ENCODE peak calls at places on chromosome 21, in five cellular contexts. D is GM12878, Q is HepG2, T is K562, G is upper lobe of left lung. S is an unnamed sample.

GRCh38 chr21:28657576-28657975 is 335.1 kb downstream of the LTN1 start:
- ATAC-seq in G (no peak), Q (no peak), T (no peak), D (no peak), S (no peak)

GRCh38 chr21:44092201-44092600 is 15.0 kb upstream of the PWP2 start:
- ATAC-seq in T (no peak), Q (no peak), G (no peak), D (no peak), S (no peak)

GRCh38 chr21:39082656-39083376 is 100.4 kb downstream of the PSMG1 start:
- ATAC-seq in D (no peak), G (peak), Q (peak), T (no peak), S (no peak)

GRCh38 chr21:31283025-31283424 is 61.0 kb downstream of the TIAM1 start:
- ATAC-seq in D (no peak), T (no peak), G (no peak), Q (no peak), S (no peak)

GRCh38 chr21:36125513-36126121 is 9.3 kb upstream of the CBR3 start:
- ATAC-seq in D (peak), Q (peak), G (peak), T (peak), S (no peak)

GRCh38 chr21:39072468-39072867 is 110.8 kb downstream of the PSMG1 start:
- ATAC-seq in Q (no peak), T (no peak), G (peak), D (no peak), S (no peak)

GRCh38 chr21:33685613-33686197 is 43.4 kb downstream of the ITSN1 start:
- ATAC-seq in D (peak), Q (peak), G (no peak), T (no peak), S (no peak)

GRCh38 chr21:18403685-18404084 is at the start of gene TMPRSS15:
- ATAC-seq in T (no peak), G (no peak), D (no peak), Q (no peak), S (no peak)

GRCh38 chr21:39537571-39537970 is 75.2 kb upstream of the B3GALT5 start:
- ATAC-seq in G (no peak), Q (no peak), D (no peak), T (no peak), S (no peak)

GRCh38 chr21:16535100-16535418 is 805.3 kb downstream of the USP25 start:
- ATAC-seq in G (no peak), Q (no peak), D (peak), T (no peak), S (peak)

GRCh38 chr21:43211085-43212071 is 42.6 kb downstream of the CRYAA start:
- ATAC-seq in T (peak), Q (peak), D (peak), G (peak), S (no peak)

GRCh38 chr21:42525228-42525604 is 11.6 kb downstream of the SLC37A1 start:
- ATAC-seq in G (no peak), T (no peak), D (peak), Q (no peak), S (peak)

GRCh38 chr21:36255650-36256047 is 64.3 kb upstream of the MORC3 start:
- ATAC-seq in D (peak), Q (no peak), T (no peak), G (no peak), S (no peak)

GRCh38 chr21:39000496-39000895 is 182.8 kb downstream of the PSMG1 start:
- ATAC-seq in G (no peak), Q (no peak), D (no peak), T (no peak), S (peak)

GRCh38 chr21:29347274-29347681 is 48.6 kb downstream of the BACH1 start:
- ATAC-seq in D (no peak), G (no peak), Q (peak), T (peak), S (no peak)

GRCh38 chr21:15775981-15776380 is 46.2 kb downstream of the USP25 start:
- ATAC-seq in T (no peak), G (no peak), Q (no peak), D (no peak), S (no peak)

GRCh38 chr21:29372063-29372802 is 73.5 kb downstream of the BACH1 start:
- ATAC-seq in G (peak), T (peak), Q (peak), D (peak), S (peak)

GRCh38 chr21:35616090-35616489 is 444.2 kb downstream of the SETD4 start:
- ATAC-seq in Q (no peak), T (no peak), D (no peak), G (no peak), S (no peak)

GRCh38 chr21:26849428-26850115 is 4.4 kb upstream of the ADAMTS1 start:
- ATAC-seq in G (no peak), D (no peak), Q (no peak), T (peak), S (no peak)

GRCh38 chr21:40795313-40795712 is 51.6 kb downstream of the DSCAM start:
- ATAC-seq in Q (peak), D (no peak), T (no peak), G (no peak), S (no peak)
- TF ChIP-seq POLR2AphosphoS5 in Q (no peak), D (no peak), T (no peak), G (no peak), S (no peak)

GRCh38 chr21:23292292-23292691 is 2294.1 kb downstream of the NCAM2 start:
- ATAC-seq in T (no peak), G (no peak), Q (no peak), D (no peak), S (no peak)
- TF ChIP-seq CTCF in T (no peak), G (no peak), Q (no peak), D (no peak), S (no peak)

DNA sequence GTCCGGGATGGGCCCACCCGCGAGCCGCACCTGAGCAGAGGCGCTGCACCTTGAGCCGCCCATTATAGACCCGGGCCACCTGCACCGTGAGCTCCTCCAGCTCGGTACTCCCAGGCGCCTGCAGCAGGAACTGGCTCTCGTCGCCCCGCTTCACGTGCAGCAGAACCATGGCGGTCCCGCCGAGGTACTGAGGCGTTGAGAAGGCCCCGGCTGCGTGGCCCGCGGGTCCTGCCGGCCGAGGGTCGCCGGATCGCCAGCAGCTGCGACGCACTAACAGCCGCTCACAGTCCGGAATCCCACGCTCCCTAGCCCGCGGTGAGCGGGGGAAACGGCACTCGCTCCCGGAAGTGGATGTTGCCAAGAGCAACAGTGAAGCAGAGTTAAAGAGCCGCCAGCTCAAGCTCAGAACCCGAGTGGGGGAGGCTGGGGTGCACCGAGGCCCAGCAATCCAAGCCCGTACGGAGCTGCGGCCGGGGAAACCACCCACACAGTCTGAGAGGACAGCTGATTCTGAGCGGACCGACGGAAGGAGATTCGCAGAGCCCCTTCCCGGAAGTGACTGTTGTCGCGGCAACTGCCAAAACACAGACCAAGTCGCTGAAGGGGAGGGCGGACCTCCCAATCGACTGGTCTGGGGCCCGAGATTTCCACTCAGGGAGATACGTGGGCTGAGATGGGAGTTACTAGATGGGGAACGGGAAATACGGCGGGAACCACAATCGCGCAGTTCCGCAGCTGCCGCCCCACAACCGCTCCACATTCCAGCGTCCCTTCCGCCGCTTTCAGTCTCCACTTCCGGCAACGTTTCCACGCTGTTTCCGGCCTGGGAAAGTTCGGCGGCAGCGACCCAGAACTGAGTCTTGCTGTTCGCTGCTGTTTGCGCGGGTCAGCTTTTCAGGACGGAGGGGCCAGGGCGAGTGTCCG is at the start of gene CFAP298:
- ATAC-seq in T (peak), Q (peak), D (peak), G (peak), S (peak)
- TF ChIP-seq EP300 in T (peak), Q (no peak), D (peak), G (no peak), S (no peak)

GRCh38 chr21:45407629-45408247 is 2.8 kb downstream of the COL18A1 start:
- ATAC-seq in Q (no peak), D (no peak), G (no peak), T (no peak), S (no peak)
- TF ChIP-seq POLR2AphosphoS5 in Q (no peak), D (no peak), G (no peak), T (no peak), S (no peak)

DNA sequence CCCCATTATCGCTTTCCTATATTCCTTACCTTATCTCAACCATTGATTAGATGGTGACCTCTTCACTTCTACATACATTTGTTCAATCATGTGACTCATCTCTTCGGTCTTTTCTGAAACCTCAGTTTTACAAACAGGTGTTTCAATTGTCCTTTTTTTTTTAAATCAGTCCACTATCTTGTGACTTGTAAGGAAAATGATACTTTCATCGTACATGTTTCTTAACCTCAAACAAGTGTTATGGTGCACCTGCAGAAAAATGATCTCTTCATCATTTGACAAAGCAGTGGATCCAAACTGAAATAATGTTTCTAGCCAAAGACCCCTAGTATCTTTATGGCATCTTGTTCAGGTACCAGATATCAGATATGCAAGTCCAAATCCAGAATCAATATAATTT is 1157.2 kb downstream of the MRPL39 start:
- ATAC-seq in Q (no peak), D (no peak), G (no peak), T (no peak), S (no peak)
- TF ChIP-seq CTCF in Q (no peak), D (no peak), G (no peak), T (no peak), S (no peak)

GRCh38 chr21:45981154-45981606 is 390 bp upstream of the COL6A1 start:
- ATAC-seq in D (peak), T (peak), G (peak), Q (peak), S (peak)
- TF ChIP-seq EP300 in D (no peak), T (no peak), G (no peak), Q (no peak), S (no peak)

GRCh38 chr21:46226920-46227599 is 1.5 kb downstream of the LSS start:
- ATAC-seq in Q (peak), G (peak), T (no peak), D (peak), S (no peak)

GRCh38 chr21:46227811-46228344 is 696 bp downstream of the LSS start:
- ATAC-seq in G (no peak), T (peak), Q (no peak), D (peak), S (no peak)

GRCh38 chr21:46229923-46230260 is 1.3 kb upstream of the LSS start:
- ATAC-seq in Q (no peak), T (no peak), G (no peak), D (no peak), S (no peak)

GRCh38 chr21:46228345-46229051 is at the start of gene LSS:
- ATAC-seq in T (peak), G (peak), D (peak), Q (peak), S (peak)

GRCh38 chr21:46229133-46229922 is 754 bp upstream of the LSS start:
- ATAC-seq in Q (peak), T (peak), D (peak), G (peak), S (peak)
- TF ChIP-seq POLR2AphosphoS5 in Q (peak), T (peak), D (no peak), G (no peak), S (no peak)

GRCh38 chr21:22791376-22791775 is 1793.2 kb downstream of the NCAM2 start:
- ATAC-seq in D (no peak), T (no peak), Q (no peak), G (no peak), S (no peak)

GRCh38 chr21:22795644-22796043 is 1797.4 kb downstream of the NCAM2 start:
- ATAC-seq in G (no peak), D (no peak), T (no peak), Q (peak), S (no peak)

GRCh38 chr21:22796147-22796546 is 1797.9 kb downstream of the NCAM2 start:
- ATAC-seq in Q (peak), G (no peak), T (no peak), D (no peak), S (no peak)

GRCh38 chr21:22795091-22795490 is 1796.9 kb downstream of the NCAM2 start:
- ATAC-seq in Q (no peak), G (no peak), T (no peak), D (no peak), S (no peak)

DNA sequence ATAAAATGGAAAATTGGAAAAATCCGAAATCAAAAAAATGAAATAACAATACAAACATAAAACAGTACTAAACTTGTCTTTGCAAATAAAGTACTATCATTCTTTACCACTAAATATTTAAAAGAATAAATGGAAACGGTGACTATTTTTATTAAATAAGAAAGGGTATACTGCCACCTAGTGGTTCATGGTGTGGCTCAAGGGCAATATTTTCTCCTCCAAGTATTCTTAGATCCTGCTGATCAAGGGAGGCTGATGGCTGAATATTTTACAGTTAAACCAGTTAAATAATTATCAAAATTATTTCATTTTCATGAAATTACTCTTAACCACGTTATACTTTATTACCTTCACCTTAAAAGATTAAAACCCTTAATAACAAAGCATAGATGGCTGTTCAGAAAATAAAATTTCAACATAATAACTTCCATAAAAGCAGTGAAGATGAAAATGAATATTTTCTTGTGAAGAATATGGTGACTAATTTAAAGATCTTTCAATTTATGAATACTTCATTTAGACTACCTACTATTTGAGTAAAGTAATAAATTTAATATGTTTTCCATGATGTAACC is 1793.9 kb downstream of the NCAM2 start:
- ATAC-seq in Q (no peak), G (no peak), T (peak), D (no peak), S (no peak)
- TF ChIP-seq CTCF in Q (peak), G (peak), T (peak), D (peak), S (peak)

DNA sequence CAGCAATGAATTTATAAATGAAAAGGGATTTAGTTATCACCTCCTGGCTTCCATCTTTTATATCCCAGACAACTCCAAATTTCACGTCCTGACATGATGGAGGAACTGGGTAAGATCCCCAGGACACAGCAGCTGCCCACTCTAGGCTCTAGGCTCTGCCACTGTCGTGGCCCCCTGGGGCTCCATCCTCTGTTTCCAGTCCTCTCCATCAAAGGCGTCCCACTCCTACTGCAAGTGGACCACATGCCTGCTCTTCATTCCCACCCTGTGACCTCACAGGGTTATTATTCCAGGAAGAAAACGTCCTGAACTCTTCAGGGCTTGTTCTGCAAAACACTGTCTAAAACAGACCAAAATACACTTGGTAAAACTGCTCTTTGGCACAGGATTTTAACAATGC is 11.9 kb downstream of the URB1 start:
- ATAC-seq in Q (no peak), T (no peak), G (no peak), D (no peak), S (peak)
- TF ChIP-seq EP300 in Q (no peak), T (no peak), G (no peak), D (no peak), S (peak)